ENCODE peak calls at places on chromosomes 4 and X, in four cellular contexts. W is HCT116, Q is K562, V is HepG2. B is an unnamed sample.

GRCh38 chrX:68754406-68754805 is 74.4 kb upstream of the EFNB1 start:
- DNase-seq in Q (no peak), W (no peak), V (no peak), B (no peak)

GRCh38 chrX:149392896-149393295 is 112.2 kb downstream of the IDS start:
- DNase-seq in V (peak), Q (no peak), W (no peak), B (no peak)

GRCh38 chr4:186739317-186739716 is 15.7 kb upstream of the FAT1 start:
- DNase-seq in V (no peak), W (no peak), Q (no peak), B (no peak)

GRCh38 chr4:24984602-24985532 is 45.9 kb downstream of the LGI2 start:
- DNase-seq in W (no peak), V (no peak), Q (no peak), B (no peak)

GRCh38 chr4:168304744-168305459 is 13.7 kb downstream of the DDX60 start:
- DNase-seq in V (no peak), Q (no peak), W (no peak), B (no peak)

GRCh38 chr4:177128306-177128705 is 181.4 kb upstream of the NEIL3 start:
- DNase-seq in V (no peak), W (no peak), Q (no peak), B (no peak)

GRCh38 chr4:47032405-47033106 is 1.2 kb downstream of the GABRB1 start:
- DNase-seq in W (no peak), V (peak), Q (no peak), B (peak)

GRCh38 chr4:110988741-110989140 is 365.9 kb upstream of the PITX2 start:
- DNase-seq in Q (no peak), V (no peak), W (no peak), B (no peak)

GRCh38 chr4:4761128-4761991 is 98.1 kb upstream of the MSX1 start:
- DNase-seq in Q (peak), V (peak), W (peak), B (peak)

GRCh38 chr4:38157592-38157991 is 197.4 kb downstream of the PTTG2 start:
- DNase-seq in V (no peak), Q (no peak), W (no peak), B (no peak)

GRCh38 chr4:54090804-54091623 is 8.9 kb upstream of the GSX2 start:
- DNase-seq in V (peak), Q (peak), W (no peak), B (peak)

GRCh38 chrX:69808375-69808774 is 192.5 kb downstream of the EDA start:
- DNase-seq in Q (no peak), W (no peak), V (no peak), B (no peak)

GRCh38 chr4:183770900-183771299 is 111.8 kb downstream of the TRAPPC11 start:
- DNase-seq in W (no peak), Q (no peak), V (no peak), B (no peak)

GRCh38 chrX:48745222-48745621 is 16.3 kb upstream of the GLOD5 start:
- DNase-seq in V (no peak), W (no peak), Q (no peak), B (no peak)

GRCh38 chr4:147683172-147683571 is 791 bp downstream of the PRMT9 start:
- DNase-seq in V (peak), W (no peak), Q (no peak), B (peak)

GRCh38 chr4:65089666-65090065 is 580.6 kb downstream of the EPHA5 start:
- DNase-seq in Q (no peak), V (no peak), W (no peak), B (no peak)

GRCh38 chr4:120071192-120071795 is 4.6 kb upstream of the MAD2L1 start:
- DNase-seq in W (peak), V (peak), Q (peak), B (peak)

GRCh38 chr4:10035130-10035529 is 13.8 kb upstream of the SLC2A9 start:
- DNase-seq in V (no peak), W (no peak), Q (no peak), B (no peak)

GRCh38 chrX:139691843-139692505 is 16.0 kb downstream of the MCF2 start:
- DNase-seq in W (no peak), Q (no peak), V (no peak), B (peak)

GRCh38 chr4:82523179-82523578 is 38.6 kb downstream of the TMEM150C start:
- DNase-seq in W (no peak), V (no peak), Q (no peak), B (no peak)

GRCh38 chrX:40140706-40141499 is 43.1 kb upstream of the BCOR start:
- DNase-seq in W (no peak), Q (no peak), V (peak), B (no peak)

GRCh38 chr4:121108557-121108956 is 36.2 kb upstream of the NDNF start:
- DNase-seq in V (no peak), W (no peak), Q (no peak), B (no peak)

GRCh38 chr4:156295676-156296075 is 342.0 kb upstream of the CTSO start:
- DNase-seq in Q (no peak), W (no peak), V (no peak), B (no peak)

GRCh38 chrX:123698979-123699378 is 33.9 kb downstream of the THOC2 start:
- DNase-seq in Q (no peak), W (no peak), V (no peak), B (no peak)

GRCh38 chrX:103157511-103158316 is 57.2 kb upstream of the BEX4 start:
- DNase-seq in W (no peak), Q (peak), V (peak), B (peak)

GRCh38 chr4:184861047-184861446 is 35.3 kb upstream of the ACSL1 start:
- DNase-seq in V (no peak), W (no peak), Q (no peak), B (no peak)

GRCh38 chr4:73832651-73833237 is 3.7 kb upstream of the CXCL6 start:
- DNase-seq in W (no peak), V (no peak), Q (peak), B (no peak)

GRCh38 chr4:2939383-2940243 is 23.6 kb downstream of the NOP14 start:
- DNase-seq in W (no peak), V (no peak), Q (no peak), B (no peak)

GRCh38 chr4:115249808-115250207 is 136.4 kb upstream of the NDST4 start:
- DNase-seq in W (peak), V (no peak), Q (no peak), B (no peak)

GRCh38 chrX:65300104-65300809 is 234.3 kb downstream of the LAS1L start:
- DNase-seq in Q (no peak), V (peak), W (no peak), B (no peak)
- TF ChIP-seq ELF1 in Q (no peak), V (no peak), W (no peak), B (no peak)

GRCh38 chrX:153525451-153525850 is 8.0 kb downstream of the ATP2B3 start:
- DNase-seq in V (no peak), W (no peak), Q (no peak), B (peak)
- TF ChIP-seq ELF1 in V (no peak), W (no peak), Q (no peak), B (no peak)

DNA sequence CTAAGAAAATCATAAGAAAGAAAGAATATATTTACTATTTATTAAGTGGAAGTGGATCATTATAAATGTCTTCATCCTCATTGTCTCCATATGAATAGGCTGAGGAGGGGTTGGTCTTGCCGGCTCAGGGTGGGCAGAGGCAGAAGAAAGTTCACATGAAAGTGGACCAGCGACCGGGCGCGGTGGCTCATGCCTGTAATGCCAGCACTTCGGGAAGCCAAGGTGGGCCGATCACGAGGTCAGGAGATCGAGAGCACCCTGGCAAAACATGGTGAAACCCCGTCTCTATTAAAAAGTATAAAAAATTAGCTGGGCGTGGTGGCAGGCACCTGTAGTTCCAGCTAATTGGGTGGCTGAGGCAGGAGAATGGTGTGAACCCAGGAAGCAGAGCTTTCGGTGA is 1145.4 kb downstream of the STIM2 start:
- DNase-seq in Q (no peak), V (no peak), W (no peak), B (no peak)
- TF ChIP-seq ELF1 in Q (no peak), V (no peak), W (no peak), B (no peak)

GRCh38 chr4:22850055-22850454 is 157.3 kb downstream of the GBA3 start:
- DNase-seq in V (no peak), W (no peak), Q (no peak), B (no peak)
- TF ChIP-seq ELF1 in V (no peak), W (no peak), Q (no peak), B (no peak)

GRCh38 chrX:118802857-118803256 is 20.8 kb upstream of the ZCCHC12 start:
- DNase-seq in Q (no peak), W (no peak), V (no peak), B (no peak)
- TF ChIP-seq ELF1 in Q (no peak), W (no peak), V (no peak), B (no peak)

GRCh38 chr4:15874671-15875070 is 63.9 kb downstream of the FGFBP1 start:
- DNase-seq in V (no peak), Q (no peak), W (no peak), B (no peak)

GRCh38 chr4:15873117-15873516 is 65.4 kb downstream of the FGFBP1 start:
- DNase-seq in W (no peak), Q (no peak), V (no peak), B (no peak)

GRCh38 chr4:15882675-15883086 is 55.9 kb downstream of the FGFBP1 start:
- DNase-seq in W (peak), V (peak), Q (peak), B (peak)

GRCh38 chr4:15875663-15876460 is 62.7 kb downstream of the FGFBP1 start:
- DNase-seq in W (no peak), V (no peak), Q (no peak), B (no peak)

GRCh38 chr4:15878011-15878410 is 60.5 kb downstream of the FGFBP1 start:
- DNase-seq in Q (no peak), V (no peak), W (no peak), B (no peak)
- TF ChIP-seq ELF1 in Q (no peak), V (no peak), W (no peak), B (no peak)

GRCh38 chr4:71729856-71730255 is 54.0 kb downstream of the GC start:
- DNase-seq in Q (no peak), W (no peak), V (no peak), B (no peak)

GRCh38 chr4:71732066-71732465 is 51.8 kb downstream of the GC start:
- DNase-seq in V (no peak), Q (no peak), W (no peak), B (no peak)

DNA sequence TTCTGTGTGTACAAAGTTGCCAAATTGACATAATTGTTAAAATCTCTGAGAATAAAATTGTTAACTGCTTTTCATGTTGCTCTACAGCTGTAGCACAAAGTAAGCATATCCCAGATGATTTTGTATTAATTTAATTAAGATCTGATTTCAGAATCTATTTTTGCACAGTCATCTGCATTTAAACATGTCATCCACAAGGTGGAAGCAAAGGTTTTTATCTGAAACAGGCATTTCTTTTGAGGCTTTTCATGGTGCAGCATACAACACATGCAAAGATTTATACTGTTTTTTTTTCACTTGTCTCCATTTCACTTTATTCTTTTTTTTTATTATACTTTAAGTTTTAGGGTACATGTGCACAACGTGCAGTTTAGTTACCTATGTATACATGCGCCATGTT is 51.2 kb downstream of the GC start:
- DNase-seq in W (no peak), Q (peak), V (peak), B (peak)
- TF ChIP-seq ELF1 in W (no peak), Q (no peak), V (no peak), B (no peak)

DNA sequence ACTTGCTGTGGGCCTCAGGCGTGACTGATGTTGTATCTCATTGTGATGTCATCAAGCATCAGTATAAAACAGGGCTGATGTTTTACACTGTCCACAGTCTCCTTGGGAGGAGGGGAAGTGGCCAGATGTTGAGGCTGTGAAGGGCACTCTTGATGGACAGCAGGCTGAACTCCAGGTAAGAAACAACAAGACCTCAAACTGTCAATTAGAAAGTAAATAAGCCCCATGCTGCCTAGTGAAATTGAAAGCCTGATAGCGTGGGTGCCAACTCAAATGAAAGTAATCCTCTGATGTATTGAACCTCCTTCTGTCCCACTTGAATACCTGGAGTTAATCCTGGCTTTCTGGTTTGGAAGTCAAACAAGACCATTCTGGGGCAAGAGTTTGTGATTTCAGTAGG is 19.7 kb downstream of the VSIG1 start:
- DNase-seq in Q (no peak), W (no peak), V (no peak), B (no peak)
- TF ChIP-seq ELF1 in Q (no peak), W (no peak), V (no peak), B (no peak)

GRCh38 chr4:108943971-108944370 is 181.1 kb upstream of the ETNPPL start:
- DNase-seq in V (no peak), Q (no peak), W (no peak), B (no peak)

GRCh38 chr4:108950158-108950915 is 187.5 kb upstream of the ETNPPL start:
- DNase-seq in W (no peak), V (no peak), Q (no peak), B (no peak)

GRCh38 chr4:108943371-108943770 is 180.5 kb upstream of the ETNPPL start:
- DNase-seq in W (no peak), Q (no peak), V (no peak), B (no peak)

GRCh38 chr4:108947526-108947925 is 184.7 kb upstream of the ETNPPL start:
- DNase-seq in V (no peak), W (no peak), Q (no peak), B (no peak)

GRCh38 chr4:108946237-108946636 is 183.4 kb upstream of the ETNPPL start:
- DNase-seq in V (no peak), Q (no peak), W (no peak), B (no peak)
- TF ChIP-seq ELF1 in V (no peak), Q (no peak), W (no peak), B (no peak)

GRCh38 chrX:8405631-8406030 is 59.0 kb upstream of the VCX3B start:
- DNase-seq in V (no peak), W (no peak), Q (no peak), B (no peak)

GRCh38 chrX:8404443-8404842 is 60.2 kb upstream of the VCX3B start:
- DNase-seq in Q (no peak), V (no peak), W (no peak), B (no peak)

DNA sequence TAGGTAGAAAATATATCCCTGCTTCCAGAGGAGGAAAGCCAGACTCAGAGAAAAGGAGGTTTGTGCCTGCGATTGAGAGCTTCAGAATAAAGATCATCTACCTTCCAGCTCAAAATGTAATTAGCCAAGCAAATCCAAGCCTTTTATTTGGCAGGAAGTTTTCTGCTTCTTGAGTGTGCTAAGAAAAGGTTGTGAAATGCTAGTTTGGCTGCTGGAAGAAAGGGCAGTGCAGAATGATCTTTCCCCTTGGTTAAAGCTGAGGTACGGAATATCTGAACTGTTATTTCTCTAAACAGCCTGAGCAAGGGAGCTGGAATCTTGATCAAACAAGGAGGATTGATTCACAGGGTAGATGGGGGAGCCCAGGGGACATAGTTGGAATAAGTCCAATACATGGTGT is 59.7 kb upstream of the VCX3B start:
- DNase-seq in Q (no peak), W (no peak), V (no peak), B (no peak)
- TF ChIP-seq ELF1 in Q (no peak), W (no peak), V (no peak), B (no peak)

B was measured in SK-N-SH.